ENCODE peak calls at places on chromosomes 7 and 10, in four cellular contexts. U is left colon, R is T-helper 17 cell, O is pancreas. Z is an unnamed sample.

GRCh38 chr7:105698531-105698930 is 117.2 kb upstream of the EFCAB10 start:
- ATAC-seq in U (no peak), R (no peak), O (no peak), Z (no peak)

GRCh38 chr7:134254311-134254710 is 62.4 kb downstream of the SLC35B4 start:
- ATAC-seq in U (no peak), R (no peak), O (no peak), Z (no peak)

GRCh38 chr7:137820677-137821420 is 25.9 kb downstream of the DGKI start:
- ATAC-seq in U (no peak), R (no peak), O (peak), Z (peak)

GRCh38 chr10:136465-136762 is 1.2 kb downstream of the ZMYND11 start:
- ATAC-seq in U (peak), R (no peak), O (no peak), Z (no peak)

GRCh38 chr10:31578951-31579350 is 259.9 kb downstream of the ZEB1 start:
- ATAC-seq in U (no peak), R (no peak), O (no peak), Z (no peak)

GRCh38 chr7:47195641-47196040 is 386.3 kb downstream of the TNS3 start:
- ATAC-seq in U (no peak), R (no peak), O (peak), Z (no peak)

GRCh38 chr7:18896343-18896975 is 221.0 kb downstream of the TWIST1 start:
- ATAC-seq in U (no peak), R (no peak), O (no peak), Z (no peak)

GRCh38 chr7:6578114-6579084 is 1.1 kb downstream of the ZDHHC4 start:
- ATAC-seq in U (no peak), R (no peak), O (no peak), Z (no peak)

GRCh38 chr7:37151741-37152413 is 296.8 kb downstream of the ELMO1 start:
- ATAC-seq in U (no peak), R (no peak), O (peak), Z (no peak)